ENCODE peak calls at places on chromosome 22, in four cellular contexts. One of them, this sample, is unnamed.
A peak's percentile ranks its signal among the peaks of the same experiment; 100 is the strongest.

GRCh38 chr22:20799449-20799848 is 25.5 kb downstream of the SERPIND1 start:
- DNase-seq in GM12878: no peak
- DNase-seq in ovary: no peak
- DNase-seq in suprapubic skin: no peak
- DNase-seq in this sample: no peak

GRCh38 chr22:27238935-27239510 is 562.5 kb downstream of the MN1 start:
- DNase-seq in suprapubic skin: no peak
- DNase-seq in ovary: peak; percentile 96
- DNase-seq in GM12878: no peak
- DNase-seq in this sample: no peak

GRCh38 chr22:49156662-49157285 is 670.9 kb downstream of the BRD1 start:
- DNase-seq in suprapubic skin: peak; percentile 71
- DNase-seq in GM12878: no peak
- DNase-seq in ovary: no peak
- DNase-seq in this sample: no peak

GRCh38 chr22:20656902-20657836 is 116.7 kb upstream of the SERPIND1 start:
- DNase-seq in suprapubic skin: no peak
- DNase-seq in ovary: no peak
- DNase-seq in GM12878: no peak
- DNase-seq in this sample: no peak

GRCh38 chr22:30561402-30562154 is 12.9 kb downstream of the GAL3ST1 start:
- DNase-seq in ovary: no peak
- DNase-seq in suprapubic skin: no peak
- DNase-seq in GM12878: no peak
- DNase-seq in this sample: no peak

GRCh38 chr22:40485813-40486610 is 115.6 kb downstream of the SGSM3 start:
- DNase-seq in suprapubic skin: no peak
- DNase-seq in GM12878: no peak
- DNase-seq in ovary: no peak
- DNase-seq in this sample: no peak

GRCh38 chr22:44891293-44891747 is 118.5 kb downstream of the PHF21B start:
- DNase-seq in ovary: no peak
- DNase-seq in GM12878: no peak
- DNase-seq in suprapubic skin: peak; percentile 72
- DNase-seq in this sample: no peak

GRCh38 chr22:48434868-48435250 is 1392.8 kb downstream of the BRD1 start:
- DNase-seq in GM12878: no peak
- DNase-seq in ovary: no peak
- DNase-seq in suprapubic skin: no peak
- DNase-seq in this sample: no peak

GRCh38 chr22:32306561-32306960 is 51.1 kb upstream of the RFPL3 start:
- DNase-seq in GM12878: no peak
- DNase-seq in ovary: no peak
- DNase-seq in suprapubic skin: no peak
- DNase-seq in this sample: no peak

GRCh38 chr22:26172389-26172990 is 3.2 kb downstream of the SEZ6L start:
- DNase-seq in suprapubic skin: peak; percentile 49
- DNase-seq in ovary: no peak
- DNase-seq in GM12878: no peak
- DNase-seq in this sample: no peak

GRCh38 chr22:50723991-50724390 is 14.0 kb upstream of the ACR start:
- DNase-seq in suprapubic skin: no peak
- DNase-seq in GM12878: no peak
- DNase-seq in ovary: no peak
- DNase-seq in this sample: no peak

GRCh38 chr22:39013923-39014722 is at the start of gene APOBEC3C:
- DNase-seq in suprapubic skin: peak; percentile 85
- DNase-seq in ovary: peak; percentile 88
- DNase-seq in GM12878: peak; percentile 79
- DNase-seq in this sample: peak; percentile 71
- TF ChIP-seq EP300 in suprapubic skin: no peak
- TF ChIP-seq EP300 in ovary: no peak
- TF ChIP-seq EP300 in GM12878: no peak
- TF ChIP-seq EP300 in this sample: no peak

DNA sequence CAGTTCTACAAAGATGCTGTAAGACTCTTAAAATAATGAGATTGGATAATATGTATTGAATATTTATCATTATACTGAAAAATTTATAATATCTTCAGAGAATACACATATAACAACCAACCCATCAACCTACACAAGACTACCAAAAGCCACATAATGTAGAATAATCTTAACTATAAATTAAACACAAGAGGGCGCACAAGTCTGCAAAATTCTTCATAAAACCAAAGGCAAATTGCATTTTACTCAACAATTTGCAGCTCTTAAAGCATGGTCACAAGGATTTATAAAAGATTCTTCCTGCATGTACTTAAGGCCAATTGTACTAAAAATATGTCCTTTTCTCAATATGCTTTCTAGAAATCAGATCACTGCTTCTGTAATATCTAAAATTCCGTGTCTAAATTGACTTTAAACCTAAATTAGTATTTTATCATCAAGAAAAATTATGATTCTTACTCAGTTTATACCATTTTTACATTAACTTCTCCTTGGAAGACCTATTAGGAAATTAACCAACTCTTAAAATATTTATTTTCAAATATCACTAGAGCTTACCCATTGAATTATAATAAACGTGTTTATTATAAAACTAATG is 79.0 kb downstream of the TTC28 start:
- DNase-seq in suprapubic skin: no peak
- DNase-seq in ovary: no peak
- DNase-seq in GM12878: no peak
- DNase-seq in this sample: no peak
- TF ChIP-seq CTCF in suprapubic skin: peak; percentile 37
- TF ChIP-seq CTCF in ovary: peak; percentile 72
- TF ChIP-seq CTCF in GM12878: peak; percentile 37
- TF ChIP-seq CTCF in this sample: peak; percentile 72

DNA sequence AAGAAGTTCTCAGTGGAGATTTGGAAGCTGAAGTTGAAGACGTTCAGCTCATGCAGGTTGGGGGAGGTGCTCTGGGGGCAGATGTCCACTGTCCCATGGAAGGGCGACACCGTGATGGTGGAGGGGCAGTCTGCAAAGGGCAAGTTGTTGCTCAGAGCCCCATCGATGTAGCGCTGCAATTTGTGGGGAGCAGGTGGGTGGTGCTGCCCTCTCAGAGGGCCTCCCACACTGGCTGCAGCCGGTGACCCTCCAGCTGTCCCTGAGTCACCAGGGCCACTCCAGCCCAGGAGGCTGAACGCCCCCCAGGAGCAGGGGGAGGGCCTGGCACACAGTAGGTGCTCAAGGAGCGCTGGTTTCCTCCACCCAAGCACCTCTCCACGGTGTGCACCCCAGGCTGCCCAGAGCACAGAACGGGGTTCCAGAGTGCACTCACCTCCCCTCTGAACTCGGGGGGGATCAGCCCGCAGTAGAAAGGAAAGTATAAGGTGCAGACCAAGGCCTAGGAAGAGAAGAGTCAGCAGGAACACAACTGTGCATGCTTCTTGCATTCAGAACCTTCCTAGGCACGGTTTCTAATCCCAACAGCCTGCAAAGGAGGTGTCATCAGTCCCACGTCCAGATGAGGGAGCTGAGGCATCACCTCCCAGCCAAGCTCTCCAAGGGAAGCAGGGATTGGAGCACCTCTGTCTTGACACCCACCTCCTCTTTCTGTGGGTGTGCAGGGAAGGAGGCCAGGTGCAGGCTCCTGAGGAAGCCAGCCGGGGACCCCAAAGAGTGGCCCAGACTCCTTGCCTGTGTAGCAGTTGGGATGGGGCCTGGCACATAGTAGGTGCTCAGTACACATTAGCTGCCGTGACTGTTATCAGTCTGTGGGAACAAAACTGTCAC is 2.2 kb downstream of the PNPLA5 start:
- DNase-seq in ovary: peak; percentile 24
- DNase-seq in GM12878: no peak
- DNase-seq in suprapubic skin: no peak
- DNase-seq in this sample: no peak
- H3K27me3 ChIP-seq in ovary: no peaks in the 10 kb centered on the region
- H3K27me3 ChIP-seq in GM12878: peaks cover 11% of the 10 kb centered on the region
- H3K27me3 ChIP-seq in suprapubic skin: peaks cover 91% of the 10 kb centered on the region
- H3K27me3 ChIP-seq in this sample: no peaks in the 10 kb centered on the region

GRCh38 chr22:46002757-46003270 is 25.9 kb upstream of the WNT7B start:
- DNase-seq in suprapubic skin: peak; percentile 85
- DNase-seq in GM12878: no peak
- DNase-seq in ovary: peak; percentile 38
- DNase-seq in this sample: no peak

GRCh38 chr22:46001046-46001425 is 24.1 kb upstream of the WNT7B start:
- DNase-seq in GM12878: no peak
- DNase-seq in suprapubic skin: no peak
- DNase-seq in ovary: peak; percentile 37
- DNase-seq in this sample: no peak

GRCh38 chr22:46001426-46002106 is 24.6 kb upstream of the WNT7B start:
- DNase-seq in GM12878: no peak
- DNase-seq in ovary: peak; percentile 39
- DNase-seq in suprapubic skin: no peak
- DNase-seq in this sample: no peak

GRCh38 chr22:46004105-46004866 is 27.3 kb upstream of the WNT7B start:
- DNase-seq in ovary: peak; percentile 41
- DNase-seq in suprapubic skin: no peak
- DNase-seq in GM12878: no peak
- DNase-seq in this sample: no peak

GRCh38 chr22:46003271-46004091 is 26.5 kb upstream of the WNT7B start:
- DNase-seq in ovary: peak; percentile 42
- DNase-seq in suprapubic skin: no peak
- DNase-seq in GM12878: no peak
- DNase-seq in this sample: no peak
- TF ChIP-seq EP300 in ovary: no peak
- TF ChIP-seq EP300 in suprapubic skin: no peak
- TF ChIP-seq EP300 in GM12878: no peak
- TF ChIP-seq EP300 in this sample: no peak

DNA sequence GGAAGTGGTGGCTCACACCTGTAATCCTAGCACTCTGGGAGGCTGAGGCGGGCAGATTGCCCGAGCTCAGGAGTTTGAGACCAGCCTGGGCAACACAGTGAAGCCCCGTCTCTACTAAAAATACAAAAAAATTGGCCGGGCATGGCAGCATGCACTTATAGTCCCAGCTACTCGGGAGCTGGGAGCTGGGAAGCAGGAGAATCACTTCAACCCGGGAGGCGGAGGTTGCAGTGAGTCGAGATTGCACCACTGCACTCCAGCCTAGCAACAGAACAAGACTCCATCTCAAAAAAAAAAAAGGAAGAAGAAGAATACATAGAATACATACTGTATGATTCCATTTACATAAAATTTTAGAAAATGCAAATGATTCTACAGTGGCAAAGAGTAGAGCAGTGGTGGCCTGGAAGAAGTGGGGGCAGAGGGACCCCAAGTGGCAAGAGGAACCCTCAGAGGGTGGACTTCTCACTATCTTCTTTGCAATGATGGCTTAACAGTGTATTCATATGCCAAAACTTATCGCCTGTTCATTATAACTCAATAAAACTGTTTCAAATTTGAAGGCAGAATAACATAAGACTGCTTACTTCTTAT is 22.0 kb downstream of the PACSIN2 start:
- DNase-seq in GM12878: no peak
- DNase-seq in suprapubic skin: no peak
- DNase-seq in ovary: no peak
- DNase-seq in this sample: no peak
- TF ChIP-seq CTCF in GM12878: no peak
- TF ChIP-seq CTCF in suprapubic skin: no peak
- TF ChIP-seq CTCF in ovary: no peak
- TF ChIP-seq CTCF in this sample: no peak

GRCh38 chr22:42430486-42431125 is 1.6 kb downstream of the NFAM1 start:
- DNase-seq in GM12878: no peak
- DNase-seq in ovary: no peak
- DNase-seq in suprapubic skin: no peak
- DNase-seq in this sample: peak; percentile 46
- H3K27me3 ChIP-seq in GM12878: no peaks in the 10 kb centered on the region
- H3K27me3 ChIP-seq in ovary: no peaks in the 10 kb centered on the region
- H3K27me3 ChIP-seq in suprapubic skin: peaks cover 7% of the 10 kb centered on the region
- H3K27me3 ChIP-seq in this sample: no peaks in the 10 kb centered on the region

GRCh38 chr22:43128928-43129424 is 14.2 kb downstream of the MCAT start:
- DNase-seq in ovary: no peak
- DNase-seq in GM12878: no peak
- DNase-seq in suprapubic skin: no peak
- DNase-seq in this sample: no peak
- TF ChIP-seq EP300 in ovary: no peak
- TF ChIP-seq EP300 in GM12878: no peak
- TF ChIP-seq EP300 in suprapubic skin: no peak
- TF ChIP-seq EP300 in this sample: no peak

This sample was measured in tibial nerve.